ENCODE peak calls at places on chromosome 13, in five cellular contexts. M is endodermal cell; X is fibroblast of lung; I is CD8-positive, alpha-beta T cell; Y is H9. C is an unnamed sample.

GRCh38 chr13:94860981-94861407 is 148.6 kb upstream of the SOX21 start:
- DNase-seq in M (no peak), X (peak; percentile 38), I (no peak), Y (no peak), C (no peak)

GRCh38 chr13:21511841-21512240 is 52.7 kb upstream of the ZDHHC20 start:
- DNase-seq in M (no peak), X (no peak), I (no peak), Y (no peak), C (no peak)

GRCh38 chr13:95509521-95510315 is 42.8 kb upstream of the CLDN10 start:
- DNase-seq in M (no peak), X (no peak), I (no peak), Y (no peak), C (no peak)

GRCh38 chr13:31005066-31005465 is 72.6 kb downstream of the TEX26 start:
- DNase-seq in M (peak; percentile 24), X (no peak), I (no peak), Y (no peak), C (no peak)

GRCh38 chr13:54185785-54186184 is 1157.2 kb downstream of the OLFM4 start:
- DNase-seq in M (peak; percentile 80), X (no peak), I (no peak), Y (peak; percentile 59), C (no peak)

GRCh38 chr13:59261928-59262488 is 901.7 kb downstream of the DIAPH3 start:
- DNase-seq in M (peak; percentile 62), X (peak; percentile 50), I (no peak), Y (peak; percentile 30), C (no peak)

GRCh38 chr13:98050041-98050466 is 92.8 kb upstream of the FARP1 start:
- DNase-seq in M (no peak), X (peak; percentile 26), I (no peak), Y (no peak), C (no peak)

GRCh38 chr13:49302817-49303216 is 55.1 kb downstream of the CDADC1 start:
- DNase-seq in M (no peak), X (no peak), I (no peak), Y (no peak), C (peak; percentile 73)

GRCh38 chr13:68481130-68481529 is 1251.0 kb upstream of the PCDH9 start:
- DNase-seq in M (no peak), X (no peak), I (no peak), Y (no peak), C (no peak)

GRCh38 chr13:42893346-42893745 is 98.7 kb downstream of the EPSTI1 start:
- DNase-seq in M (no peak), X (peak; percentile 69), I (no peak), Y (no peak), C (no peak)

GRCh38 chr13:35927554-35927953 is 203.6 kb downstream of the DCLK1 start:
- DNase-seq in M (no peak), X (peak; percentile 67), I (no peak), Y (no peak), C (no peak)

GRCh38 chr13:47268270-47268669 is 371.4 kb upstream of the HTR2A start:
- DNase-seq in M (no peak), X (no peak), I (no peak), Y (no peak), C (no peak)

GRCh38 chr13:52405767-52406494 is at the start of gene THSD1:
- DNase-seq in M (peak; percentile 78), X (peak; percentile 49), I (no peak), Y (peak; percentile 55), C (peak; percentile 59)

GRCh38 chr13:46885018-46885417 is 11.8 kb downstream of the HTR2A start:
- DNase-seq in M (no peak), X (no peak), I (no peak), Y (no peak), C (no peak)

GRCh38 chr13:77034883-77035282 is 7.9 kb upstream of the FBXL3 start:
- DNase-seq in M (no peak), X (peak; percentile 65), I (no peak), Y (no peak), C (no peak)

GRCh38 chr13:26760835-26761582 is 423 bp upstream of the GPR12 start:
- DNase-seq in M (peak; percentile 58), X (no peak), I (no peak), Y (no peak), C (no peak)

GRCh38 chr13:26758496-26759155 is 2.0 kb downstream of the GPR12 start:
- DNase-seq in M (no peak), X (no peak), I (no peak), Y (no peak), C (no peak)

GRCh38 chr13:26759907-26760834 is at the start of gene GPR12:
- DNase-seq in M (peak; percentile 54), X (peak; percentile 11), I (no peak), Y (no peak), C (peak; percentile 49)

DNA sequence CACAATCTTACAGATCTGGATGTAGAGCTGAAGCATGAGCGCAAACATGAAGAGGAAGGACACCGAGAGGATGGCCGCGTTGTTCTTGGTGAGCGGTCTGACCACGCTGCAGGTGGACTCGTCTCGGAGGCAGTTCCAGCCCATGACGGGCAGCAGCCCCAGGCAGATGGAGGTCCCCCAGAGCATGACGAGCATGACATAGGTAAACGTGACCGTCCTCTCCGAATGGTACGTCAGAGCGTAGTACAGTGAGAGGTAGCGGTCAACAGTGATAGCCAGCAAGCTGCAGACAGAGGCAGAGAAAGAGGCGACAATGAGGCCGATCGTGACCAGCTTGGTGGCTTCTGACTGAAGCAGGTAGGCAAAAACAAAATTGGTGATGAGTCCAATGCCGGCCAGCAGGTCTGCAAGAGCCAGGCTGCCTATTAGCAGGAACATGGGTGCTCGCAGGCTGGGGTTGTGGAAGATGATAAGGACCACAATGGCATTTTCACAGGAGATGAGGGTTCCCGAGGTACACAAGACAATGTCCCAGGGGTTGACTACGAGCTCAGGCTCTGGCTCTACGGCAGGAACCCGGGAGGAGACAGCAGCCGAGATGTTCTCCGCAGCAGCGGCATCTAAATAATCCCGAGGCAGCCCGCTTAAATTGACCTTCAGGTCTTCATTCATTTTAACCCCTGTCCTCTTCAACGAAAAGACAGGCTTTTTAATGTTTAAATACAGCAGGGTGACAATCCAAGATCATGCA is 1.3 kb downstream of the GPR12 start:
- DNase-seq in M (no peak), X (no peak), I (no peak), Y (no peak), C (no peak)
- H3K27me3 ChIP-seq in M (peaks cover 92% of the 10 kb centered on the region), X (peaks cover 36% of the 10 kb centered on the region), I (peaks cover 8% of the 10 kb centered on the region), Y (peaks cover 32% of the 10 kb centered on the region), C (peaks cover 87% of the 10 kb centered on the region)

DNA sequence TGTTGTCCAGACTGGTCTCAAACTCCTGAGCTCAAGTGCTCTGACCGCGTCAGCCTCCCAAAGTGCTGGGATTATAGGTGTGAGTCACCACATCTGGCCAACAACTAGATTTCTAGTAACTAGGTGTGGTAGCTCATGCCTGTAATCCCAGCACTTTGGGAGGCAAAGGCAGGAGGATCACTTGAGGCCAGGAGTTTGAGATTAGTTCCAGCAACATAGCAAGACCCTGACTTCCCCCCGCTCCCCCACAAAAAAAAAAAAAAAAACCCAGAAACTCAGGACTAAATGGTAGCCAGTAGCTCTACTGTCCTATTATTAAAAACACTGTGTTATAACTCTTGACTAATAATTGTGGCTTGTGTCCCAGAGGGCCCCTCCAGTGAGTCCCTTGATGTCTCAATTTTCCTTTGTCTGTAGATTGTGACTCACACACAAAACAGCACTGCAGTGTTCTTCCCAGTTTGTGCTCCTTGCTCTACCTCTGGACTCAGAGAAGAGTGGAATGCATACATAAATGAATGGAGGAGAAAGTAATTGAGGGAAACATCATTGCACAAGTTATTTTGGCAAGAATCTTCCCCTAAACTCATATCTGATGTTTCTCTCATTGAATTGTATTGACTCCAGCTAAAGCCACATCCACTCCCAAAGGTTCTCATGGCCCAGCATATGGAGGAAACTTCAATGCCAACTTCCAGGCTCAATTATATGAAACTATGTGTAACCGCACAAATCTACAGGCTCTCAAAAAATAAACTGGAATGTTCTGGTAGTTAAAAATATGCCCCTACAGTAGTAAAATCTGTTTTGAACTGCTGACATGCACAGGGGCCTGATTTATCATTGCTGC is 8.8 kb downstream of the TPT1 start:
- DNase-seq in M (no peak), X (peak; percentile 61), I (no peak), Y (no peak), C (no peak)
- H3K27me3 ChIP-seq in M (no peaks in the 10 kb centered on the region), X (no peaks in the 10 kb centered on the region), I (no peaks in the 10 kb centered on the region), Y (no peaks in the 10 kb centered on the region), C (no peaks in the 10 kb centered on the region)

DNA sequence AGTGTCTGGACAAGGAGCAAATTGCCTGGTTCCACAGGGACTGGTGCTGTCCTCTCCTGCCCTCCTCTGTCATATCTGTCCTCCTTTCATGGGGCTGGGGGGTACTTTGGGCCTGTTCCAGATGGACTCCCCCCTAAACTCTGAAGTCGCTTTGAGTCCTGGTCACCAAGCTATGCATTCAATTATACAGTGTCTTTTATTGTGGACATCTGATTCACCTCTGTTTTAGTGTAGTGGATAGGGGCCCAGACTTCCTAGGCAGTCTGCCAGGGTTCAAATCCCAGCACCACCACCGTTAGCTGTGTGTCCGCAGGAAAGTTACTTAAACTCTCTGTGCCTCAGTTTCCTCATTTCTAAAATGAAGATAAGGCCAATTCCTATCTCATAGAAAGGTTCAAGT is 21.0 kb upstream of the IRS2 start:
- DNase-seq in M (no peak), X (no peak), I (no peak), Y (no peak), C (no peak)
- H3K27me3 ChIP-seq in M (no peaks in the 10 kb centered on the region), X (peaks cover 2% of the 10 kb centered on the region), I (no peaks in the 10 kb centered on the region), Y (no peaks in the 10 kb centered on the region), C (peaks cover 13% of the 10 kb centered on the region)

DNA sequence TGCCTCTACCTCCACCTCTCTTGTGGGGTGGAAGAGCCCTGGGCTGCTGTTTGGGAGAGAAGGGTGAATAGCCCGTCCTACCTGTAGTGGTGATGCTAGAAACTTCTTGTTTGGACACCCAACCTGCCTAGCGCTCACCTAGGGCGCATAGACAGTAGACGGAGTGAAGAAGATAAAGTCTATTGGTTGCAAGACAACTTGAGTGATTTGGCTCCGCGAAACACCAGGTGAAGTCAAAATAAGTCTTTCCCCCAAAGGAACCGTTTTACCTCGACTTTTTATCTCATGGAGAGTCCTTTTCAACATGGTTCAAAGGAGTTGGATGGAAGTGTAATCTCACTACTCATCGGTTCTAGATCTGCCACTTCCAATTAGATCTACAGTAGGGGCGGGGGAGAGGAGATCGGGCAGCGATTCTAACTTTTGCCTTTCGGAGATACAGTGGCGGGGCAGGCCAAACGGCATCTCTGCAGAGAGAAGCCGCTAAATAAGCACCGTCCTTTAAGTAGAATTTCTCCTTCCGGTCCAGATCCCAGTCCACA is 694 bp upstream of the ZIC5 start:
- DNase-seq in M (peak; percentile 70), X (no peak), I (no peak), Y (peak; percentile 43), C (no peak)
- H3K27me3 ChIP-seq in M (peaks cover 54% of the 10 kb centered on the region), X (peaks cover 88% of the 10 kb centered on the region), I (peaks cover 74% of the 10 kb centered on the region), Y (no peaks in the 10 kb centered on the region), C (peaks cover 95% of the 10 kb centered on the region)

GRCh38 chr13:99941911-99942310 is 29.7 kb downstream of the ZIC5 start:
- DNase-seq in M (no peak), X (no peak), I (no peak), Y (no peak), C (no peak)
- H3K27me3 ChIP-seq in M (no peaks in the 10 kb centered on the region), X (no peaks in the 10 kb centered on the region), I (peaks cover 2% of the 10 kb centered on the region), Y (no peaks in the 10 kb centered on the region), C (peaks cover 84% of the 10 kb centered on the region)

DNA sequence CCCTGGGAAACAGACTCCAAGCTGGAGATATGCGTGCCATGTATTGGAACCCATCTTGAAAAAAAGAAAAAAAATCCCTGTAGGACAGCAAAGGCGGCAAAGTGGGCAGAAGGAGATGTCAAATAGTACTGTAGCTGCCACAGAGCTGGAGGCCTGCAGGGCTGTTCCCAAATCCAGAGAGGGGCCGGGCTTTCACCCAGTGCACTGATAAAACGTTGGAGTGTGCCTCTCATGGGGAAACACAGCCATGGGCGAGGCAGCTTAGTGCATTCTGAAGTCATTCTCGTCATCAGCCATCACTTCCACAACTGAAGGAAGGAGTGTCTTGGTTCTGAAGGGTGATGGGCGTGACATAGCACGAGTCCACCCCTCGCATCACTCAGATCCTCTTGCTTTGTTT is 4.8 kb downstream of the SGCG start:
- DNase-seq in M (no peak), X (no peak), I (no peak), Y (no peak), C (no peak)
- H3K27me3 ChIP-seq in M (no peaks in the 10 kb centered on the region), X (no peaks in the 10 kb centered on the region), I (no peaks in the 10 kb centered on the region), Y (no peaks in the 10 kb centered on the region), C (no peaks in the 10 kb centered on the region)

C was measured in left lung.